ENCODE peak calls at places on chromosomes 6 and 20, in four cellular contexts. L is spleen, O is vagina, X is GM10248. C is an unnamed sample.

GRCh38 chr6:13267142-13267621 is 61.2 kb downstream of the TBC1D7 start:
- DNase-seq in L (no peak), O (no peak), X (no peak), C (no peak)

GRCh38 chr20:47256665-47257236 is 99.7 kb downstream of the ZMYND8 start:
- DNase-seq in L (no peak), O (no peak), X (no peak), C (no peak)

GRCh38 chr6:5179917-5180316 is 80.8 kb downstream of the LYRM4 start:
- DNase-seq in L (no peak), O (no peak), X (no peak), C (no peak)

GRCh38 chr6:139926711-139927110 is 552.3 kb upstream of the CITED2 start:
- DNase-seq in L (no peak), O (no peak), X (no peak), C (no peak)

GRCh38 chr6:156727715-156728385 is 49.3 kb upstream of the ARID1B start:
- DNase-seq in L (no peak), O (no peak), X (no peak), C (no peak)

GRCh38 chr6:9896806-9897205 is 518.1 kb downstream of the TFAP2A start:
- DNase-seq in L (no peak), O (no peak), X (no peak), C (no peak)

GRCh38 chr6:113529191-113529590 is 328.0 kb upstream of the MARCKS start:
- DNase-seq in L (no peak), O (no peak), X (no peak), C (no peak)

GRCh38 chr6:84227434-84228197 is at the start of gene CEP162:
- DNase-seq in L (peak), O (peak), X (peak), C (peak)

GRCh38 chr6:158910484-158911075 is 89.4 kb downstream of the RSPH3 start:
- DNase-seq in L (no peak), O (no peak), X (peak), C (no peak)

GRCh38 chr20:44254073-44254472 is 7.0 kb downstream of the GDAP1L1 start:
- DNase-seq in L (no peak), O (no peak), X (no peak), C (no peak)

GRCh38 chr20:16747291-16747811 is 807 bp upstream of the OTOR start:
- DNase-seq in L (no peak), O (no peak), X (no peak), C (no peak)

GRCh38 chr6:68756454-68757375 is 121.6 kb downstream of the ADGRB3 start:
- DNase-seq in L (no peak), O (no peak), X (no peak), C (no peak)

DNA sequence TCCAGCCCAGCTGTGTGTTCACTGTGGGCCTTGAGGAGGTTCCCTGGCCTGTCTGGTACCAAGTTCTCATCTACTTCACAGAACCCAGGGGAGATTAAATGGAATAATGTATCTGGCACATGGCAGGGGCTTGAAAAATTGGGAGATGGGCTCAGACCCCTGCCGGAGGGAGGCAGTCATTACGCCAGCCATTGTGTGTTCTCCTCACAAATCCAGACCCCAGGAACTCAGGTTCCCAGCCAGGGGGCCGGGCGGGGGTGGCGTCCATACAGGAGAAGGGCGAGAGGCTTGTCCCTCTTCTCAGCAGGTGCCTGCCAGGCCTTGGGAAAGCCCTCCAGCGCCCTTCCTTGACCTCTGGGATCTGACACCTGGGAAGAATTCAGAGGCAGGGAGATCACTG is 8.1 kb downstream of the NOL4L start:
- DNase-seq in L (no peak), O (no peak), X (no peak), C (no peak)
- TF ChIP-seq CTCF in L (no peak), O (no peak), X (no peak), C (no peak)

GRCh38 chr6:129475477-129476247 is 234.3 kb downstream of the ARHGAP18 start:
- DNase-seq in L (no peak), O (no peak), X (no peak), C (no peak)

GRCh38 chr6:129476248-129476564 is 233.8 kb downstream of the ARHGAP18 start:
- DNase-seq in L (no peak), O (no peak), X (no peak), C (no peak)

GRCh38 chr6:129476810-129477209 is 233.2 kb downstream of the ARHGAP18 start:
- DNase-seq in L (no peak), O (no peak), X (no peak), C (no peak)

GRCh38 chr6:129469070-129469662 is 240.8 kb downstream of the ARHGAP18 start:
- DNase-seq in L (no peak), O (no peak), X (no peak), C (no peak)

GRCh38 chr6:129472239-129472638 is 237.7 kb downstream of the ARHGAP18 start:
- DNase-seq in L (no peak), O (no peak), X (no peak), C (no peak)
- TF ChIP-seq CTCF in L (no peak), O (no peak), X (no peak), C (no peak)

DNA sequence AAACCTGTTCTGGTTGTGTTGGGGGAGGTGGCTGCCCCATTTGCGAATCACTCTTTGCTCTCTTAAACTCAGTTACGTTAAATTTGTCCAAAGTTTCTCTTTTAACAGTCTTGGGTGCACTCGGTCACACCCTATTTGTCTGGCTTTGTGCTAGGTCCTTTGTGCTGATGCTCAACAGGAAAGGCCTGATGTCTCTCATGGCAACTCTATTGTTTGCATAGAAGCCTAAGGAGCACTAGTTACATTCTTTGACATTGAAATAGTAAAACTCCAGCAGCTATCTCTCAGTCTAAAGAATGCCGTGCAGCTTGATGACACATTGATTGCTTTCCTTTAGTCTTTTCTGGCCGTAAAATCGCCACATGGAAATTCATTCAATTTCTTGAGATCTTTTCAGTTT is 105.2 kb downstream of the TRMT11 start:
- DNase-seq in L (no peak), O (no peak), X (no peak), C (no peak)
- TF ChIP-seq CTCF in L (no peak), O (no peak), X (no peak), C (no peak)

DNA sequence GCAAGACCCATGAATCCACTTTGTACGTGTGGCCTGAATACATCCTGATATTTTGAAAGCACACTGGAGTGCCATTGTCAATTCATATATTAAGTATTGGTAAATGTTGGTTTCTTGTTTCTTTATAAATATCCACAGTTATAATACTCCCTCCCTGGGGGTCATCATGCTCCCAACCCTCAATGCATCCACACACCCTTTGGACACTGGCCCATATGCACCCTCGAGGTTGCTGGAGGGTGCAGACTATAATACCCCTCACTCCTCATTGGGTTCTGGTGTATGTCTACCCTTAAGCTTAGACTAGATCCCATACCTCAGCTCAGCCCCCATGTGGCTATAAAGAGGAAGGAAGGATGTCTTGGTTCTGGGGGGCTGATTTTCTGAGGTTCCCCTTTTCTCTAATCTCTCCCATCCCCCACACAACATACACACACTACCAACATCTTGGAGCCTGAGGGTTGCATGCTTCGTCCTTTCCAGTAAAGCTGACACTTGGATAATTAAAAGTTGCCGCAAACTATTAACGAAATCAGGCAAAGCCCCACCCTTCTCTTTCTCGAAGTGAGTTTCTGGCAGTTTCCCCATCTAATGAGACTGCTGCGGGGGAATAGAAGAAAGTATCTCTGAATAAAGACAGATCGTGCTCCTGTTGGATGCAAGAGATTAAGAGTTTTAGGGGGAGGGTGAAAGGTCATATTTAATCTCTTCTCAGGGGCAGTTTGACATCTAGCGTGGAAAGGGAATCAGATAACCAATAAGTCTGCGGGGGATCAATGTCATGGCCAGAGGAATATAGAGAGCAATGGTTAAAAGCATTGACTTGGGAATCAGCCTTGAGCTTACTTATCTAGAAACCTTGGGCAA is 7.4 kb downstream of the PIM1 start:
- DNase-seq in L (no peak), O (no peak), X (no peak), C (no peak)
- TF ChIP-seq CTCF in L (peak), O (no peak), X (no peak), C (no peak)